ENCODE peak calls at places on chromosomes 5 and 9, in seven cellular contexts. One of them, this sample, is unnamed.
A peak's percentile ranks its signal among the peaks of the same experiment; 100 is the strongest.

GRCh38 chr5:51395666-51396356 is 12.6 kb downstream of the ISL1 start:
- DNase-seq in H1: no peak
- DNase-seq in K562: no peak
- DNase-seq in GM12878: no peak
- DNase-seq in SK-N-SH: no peak
- DNase-seq in HepG2: no peak
- DNase-seq in HCT116: no peak
- DNase-seq in this sample: no peak

GRCh38 chr5:52134013-52134650 is 653.6 kb upstream of the ITGA1 start:
- DNase-seq in SK-N-SH: peak; percentile 6
- DNase-seq in H1: no peak
- DNase-seq in HepG2: no peak
- DNase-seq in HCT116: no peak
- DNase-seq in K562: no peak
- DNase-seq in GM12878: no peak
- DNase-seq in this sample: peak; percentile 59

GRCh38 chr5:1488882-1489680 is 34.7 kb downstream of the LPCAT1 start:
- DNase-seq in K562: no peak
- DNase-seq in HepG2: no peak
- DNase-seq in GM12878: peak; percentile 77
- DNase-seq in SK-N-SH: no peak
- DNase-seq in HCT116: no peak
- DNase-seq in H1: no peak
- DNase-seq in this sample: no peak

GRCh38 chr9:127143920-127144465 is 21.6 kb upstream of the ANGPTL2 start:
- DNase-seq in K562: no peak
- DNase-seq in SK-N-SH: no peak
- DNase-seq in HCT116: no peak
- DNase-seq in HepG2: no peak
- DNase-seq in H1: no peak
- DNase-seq in GM12878: no peak
- DNase-seq in this sample: no peak

GRCh38 chr5:157280927-157281326 is 15.0 kb downstream of the CYFIP2 start:
- DNase-seq in H1: no peak
- DNase-seq in HepG2: no peak
- DNase-seq in HCT116: no peak
- DNase-seq in SK-N-SH: peak; percentile 34
- DNase-seq in GM12878: no peak
- DNase-seq in K562: no peak
- DNase-seq in this sample: peak; percentile 20

GRCh38 chr9:78958887-78959286 is 612.9 kb upstream of the TLE4 start:
- DNase-seq in GM12878: no peak
- DNase-seq in SK-N-SH: no peak
- DNase-seq in H1: no peak
- DNase-seq in HepG2: no peak
- DNase-seq in K562: no peak
- DNase-seq in HCT116: peak; percentile 10
- DNase-seq in this sample: no peak

GRCh38 chr5:172870261-172870806 is 36.3 kb downstream of the ERGIC1 start:
- DNase-seq in HCT116: no peak
- DNase-seq in K562: no peak
- DNase-seq in GM12878: no peak
- DNase-seq in SK-N-SH: no peak
- DNase-seq in HepG2: no peak
- DNase-seq in H1: no peak
- DNase-seq in this sample: peak; percentile 97

GRCh38 chr9:33473643-33474352 is at the start of gene NOL6:
- DNase-seq in H1: peak; percentile 96
- DNase-seq in HCT116: peak; percentile 99
- DNase-seq in SK-N-SH: peak; percentile 96
- DNase-seq in HepG2: peak; percentile 98
- DNase-seq in GM12878: peak; percentile 99
- DNase-seq in K562: peak; percentile 91
- DNase-seq in this sample: peak; percentile 100

GRCh38 chr9:100637787-100638186 is 59.9 kb downstream of the CAVIN4 start:
- DNase-seq in K562: no peak
- DNase-seq in SK-N-SH: no peak
- DNase-seq in HepG2: peak; percentile 58
- DNase-seq in GM12878: no peak
- DNase-seq in H1: peak; percentile 50
- DNase-seq in HCT116: no peak
- DNase-seq in this sample: no peak

GRCh38 chr5:179115845-179116524 is 55.8 kb downstream of the ZNF354C start:
- DNase-seq in H1: no peak
- DNase-seq in GM12878: no peak
- DNase-seq in SK-N-SH: no peak
- DNase-seq in HepG2: no peak
- DNase-seq in K562: no peak
- DNase-seq in HCT116: no peak
- DNase-seq in this sample: no peak

GRCh38 chr9:133094842-133095393 is 26.1 kb downstream of the RALGDS start:
- DNase-seq in H1: no peak
- DNase-seq in GM12878: no peak
- DNase-seq in HCT116: no peak
- DNase-seq in SK-N-SH: no peak
- DNase-seq in K562: no peak
- DNase-seq in HepG2: no peak
- DNase-seq in this sample: no peak

GRCh38 chr5:154513669-154514084 is 35.6 kb upstream of the HAND1 start:
- DNase-seq in K562: no peak
- DNase-seq in GM12878: peak; percentile 61
- DNase-seq in H1: no peak
- DNase-seq in HepG2: no peak
- DNase-seq in SK-N-SH: no peak
- DNase-seq in HCT116: no peak
- DNase-seq in this sample: no peak

GRCh38 chr5:130213607-130214006 is 309.3 kb downstream of the CHSY3 start:
- DNase-seq in K562: no peak
- DNase-seq in HCT116: no peak
- DNase-seq in SK-N-SH: no peak
- DNase-seq in HepG2: no peak
- DNase-seq in GM12878: no peak
- DNase-seq in H1: no peak
- DNase-seq in this sample: no peak

GRCh38 chr9:96686638-96687335 is 31.7 kb upstream of the PRXL2C start:
- DNase-seq in HepG2: no peak
- DNase-seq in HCT116: no peak
- DNase-seq in GM12878: no peak
- DNase-seq in H1: peak; percentile 78
- DNase-seq in SK-N-SH: peak; percentile 91
- DNase-seq in K562: no peak
- DNase-seq in this sample: peak; percentile 65

GRCh38 chr9:86321373-86321772 is 32.8 kb downstream of the TUT7 start:
- DNase-seq in K562: no peak
- DNase-seq in SK-N-SH: no peak
- DNase-seq in HepG2: no peak
- DNase-seq in HCT116: no peak
- DNase-seq in GM12878: no peak
- DNase-seq in H1: no peak
- DNase-seq in this sample: no peak

GRCh38 chr9:132099741-132100407 is 20.2 kb upstream of the MED27 start:
- DNase-seq in SK-N-SH: peak; percentile 47
- DNase-seq in K562: no peak
- DNase-seq in HCT116: no peak
- DNase-seq in HepG2: no peak
- DNase-seq in GM12878: no peak
- DNase-seq in H1: no peak
- DNase-seq in this sample: no peak

GRCh38 chr5:56455417-56455816 is 222.3 kb upstream of the ANKRD55 start:
- DNase-seq in H1: no peak
- DNase-seq in HCT116: no peak
- DNase-seq in GM12878: no peak
- DNase-seq in K562: no peak
- DNase-seq in HepG2: no peak
- DNase-seq in SK-N-SH: no peak
- DNase-seq in this sample: no peak

GRCh38 chr5:72427488-72428437 is 79.4 kb downstream of the ZNF366 start:
- DNase-seq in H1: no peak
- DNase-seq in SK-N-SH: no peak
- DNase-seq in HCT116: no peak
- DNase-seq in HepG2: no peak
- DNase-seq in GM12878: no peak
- DNase-seq in K562: no peak
- DNase-seq in this sample: peak; percentile 17

GRCh38 chr5:36710039-36710438 is 103.6 kb downstream of the SLC1A3 start:
- DNase-seq in GM12878: no peak
- DNase-seq in SK-N-SH: no peak
- DNase-seq in HCT116: no peak
- DNase-seq in K562: no peak
- DNase-seq in H1: no peak
- DNase-seq in HepG2: no peak
- DNase-seq in this sample: no peak

GRCh38 chr5:72634444-72634843 is 127.2 kb upstream of the ZNF366 start:
- DNase-seq in H1: no peak
- DNase-seq in SK-N-SH: no peak
- DNase-seq in K562: no peak
- DNase-seq in GM12878: no peak
- DNase-seq in HepG2: no peak
- DNase-seq in HCT116: no peak
- DNase-seq in this sample: peak; percentile 18

GRCh38 chr5:94901071-94901979 is 282.9 kb downstream of the SLF1 start:
- DNase-seq in GM12878: peak; percentile 23
- DNase-seq in HepG2: no peak
- DNase-seq in SK-N-SH: no peak
- DNase-seq in H1: no peak
- DNase-seq in K562: no peak
- DNase-seq in HCT116: no peak
- DNase-seq in this sample: peak; percentile 5

DNA sequence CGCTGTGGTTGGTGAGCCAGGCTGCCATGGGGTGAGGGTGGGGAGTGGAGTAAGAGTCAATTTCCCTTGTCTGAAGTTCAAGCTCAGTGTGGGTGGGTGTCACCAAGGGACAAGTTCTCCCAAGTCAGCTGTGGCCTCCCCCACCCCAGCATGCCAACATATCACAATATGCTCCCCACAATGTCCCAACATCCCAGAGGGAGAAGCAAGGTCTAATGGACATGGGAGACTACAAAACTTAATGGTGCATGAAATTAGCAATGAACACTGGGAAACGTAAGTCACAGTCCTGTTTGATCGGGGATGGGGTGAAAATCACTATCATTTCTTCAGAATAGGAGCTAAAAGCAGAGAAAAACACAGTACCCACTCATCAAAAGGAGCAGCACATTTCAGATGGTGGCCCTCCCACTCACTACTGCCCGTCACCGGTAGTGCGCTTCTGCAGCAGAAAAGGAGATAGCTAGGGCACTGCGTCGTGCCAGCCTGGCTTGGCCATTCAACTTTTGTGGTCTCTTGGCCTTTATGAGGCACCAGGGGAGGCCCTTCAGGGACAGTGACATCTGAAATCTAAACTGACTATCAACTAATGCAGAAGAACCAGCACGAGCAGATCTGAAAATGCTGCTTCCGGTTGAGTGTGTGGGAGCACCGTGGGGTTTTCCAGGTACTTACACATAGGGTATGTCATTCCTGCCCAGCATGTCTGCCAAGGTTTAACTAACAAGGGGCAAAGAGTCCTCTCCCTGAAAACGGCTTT is 20.5 kb upstream of the NDFIP1 start:
- DNase-seq in K562: no peak
- DNase-seq in SK-N-SH: no peak
- DNase-seq in HepG2: no peak
- DNase-seq in H1: no peak
- DNase-seq in GM12878: no peak
- DNase-seq in HCT116: no peak
- DNase-seq in this sample: no peak
- TF ChIP-seq MAX in K562: no peak
- TF ChIP-seq MAX in SK-N-SH: no peak
- TF ChIP-seq MAX in HepG2: no peak
- TF ChIP-seq MAX in H1: no peak
- TF ChIP-seq MAX in GM12878: no peak
- TF ChIP-seq MAX in HCT116: no peak
- TF ChIP-seq MAX in this sample: no peak

GRCh38 chr9:104863180-104863883 is 64.6 kb downstream of the ABCA1 start:
- DNase-seq in GM12878: peak; percentile 7
- DNase-seq in H1: no peak
- DNase-seq in HepG2: peak; percentile 59
- DNase-seq in K562: peak; percentile 42
- DNase-seq in SK-N-SH: peak; percentile 82
- DNase-seq in HCT116: peak; percentile 44
- DNase-seq in this sample: peak; percentile 78
- H3K4me2 ChIP-seq in GM12878: no peak overlapping the region
- H3K4me2 ChIP-seq in H1: peak overlapping the region; percentile 42
- H3K4me2 ChIP-seq in HepG2: no peak overlapping the region
- H3K4me2 ChIP-seq in K562: no peak overlapping the region
- H3K4me2 ChIP-seq in SK-N-SH: peak overlapping the region; percentile 19
- H3K4me2 ChIP-seq in HCT116: no peak overlapping the region
- H3K4me2 ChIP-seq in this sample: no peak overlapping the region

DNA sequence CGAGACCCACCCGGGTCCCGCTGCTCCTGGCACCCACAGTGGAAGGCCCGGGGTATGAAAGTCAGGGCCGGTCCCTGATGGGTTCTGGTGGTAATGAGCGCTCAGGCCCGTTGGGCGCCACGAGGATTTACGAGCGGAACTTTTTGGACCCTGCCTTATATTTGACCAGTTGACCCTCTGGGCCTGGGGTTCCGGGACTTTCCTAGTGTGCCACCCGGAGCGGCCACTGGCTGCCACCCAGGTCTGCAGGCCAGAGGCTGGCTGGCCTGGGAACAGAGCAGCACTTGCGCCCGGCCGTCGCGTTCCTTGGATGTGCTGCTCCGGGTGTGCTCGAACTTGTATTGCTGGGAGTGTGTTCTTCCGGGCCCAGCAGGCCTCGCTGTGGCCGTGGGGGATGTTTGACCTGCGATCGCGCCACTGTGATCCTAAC is 1.0 kb downstream of the F2RL1 start:
- DNase-seq in HCT116: no peak
- DNase-seq in H1: no peak
- DNase-seq in HepG2: no peak
- DNase-seq in GM12878: no peak
- DNase-seq in K562: no peak
- DNase-seq in SK-N-SH: no peak
- DNase-seq in this sample: no peak
- H3K9ac ChIP-seq in HCT116: peak overlapping the region; percentile 98
- H3K9ac ChIP-seq in H1: peak overlapping the region; percentile 74
- H3K9ac ChIP-seq in HepG2: peak overlapping the region; percentile 68
- H3K9ac ChIP-seq in GM12878: no peak overlapping the region
- H3K9ac ChIP-seq in K562: no peak overlapping the region
- H3K9ac ChIP-seq in SK-N-SH: peak overlapping the region; percentile 78
- H3K9ac ChIP-seq in this sample: peak overlapping the region; percentile 88

DNA sequence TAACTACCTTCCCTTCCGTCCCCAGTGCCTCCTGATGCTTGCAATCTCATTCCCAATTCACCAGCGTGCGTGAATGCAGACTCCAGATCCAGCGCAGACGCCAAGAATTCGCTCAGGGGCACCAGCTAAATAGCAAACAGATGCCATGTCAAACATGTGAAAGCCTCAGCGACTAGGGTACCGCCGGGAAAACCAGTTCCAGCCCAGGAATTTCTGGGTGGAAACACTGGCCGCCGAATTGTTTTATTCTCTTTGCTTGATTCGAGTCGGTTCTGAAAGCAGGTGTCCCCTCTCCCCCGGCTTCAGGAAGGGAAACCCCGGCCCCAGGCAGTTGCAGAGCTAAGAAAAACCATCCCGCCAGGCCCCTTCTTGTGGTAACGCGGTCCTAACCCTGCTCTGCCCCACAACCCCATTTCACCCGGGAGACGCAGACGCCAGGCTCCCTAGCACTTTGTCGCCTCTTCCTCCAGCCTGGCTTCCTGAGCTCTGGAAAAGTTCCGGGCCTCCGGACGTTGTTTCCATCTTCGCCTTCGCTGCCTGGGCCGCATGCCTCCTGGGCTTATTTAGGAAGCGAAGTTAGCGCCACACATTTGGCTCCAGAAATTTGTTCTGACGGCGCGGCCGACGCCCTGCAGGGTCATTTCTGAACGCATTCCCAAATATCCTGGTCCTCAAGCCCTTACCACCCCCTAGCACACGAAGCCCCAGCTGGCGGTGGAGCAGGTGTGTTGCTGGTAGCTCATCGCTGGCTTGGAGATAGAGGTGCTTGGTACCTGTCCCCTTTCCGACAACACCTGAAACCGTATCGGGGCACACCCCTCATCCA is 649 bp upstream of the LVRN start:
- DNase-seq in HepG2: no peak
- DNase-seq in HCT116: no peak
- DNase-seq in H1: no peak
- DNase-seq in SK-N-SH: peak; percentile 81
- DNase-seq in K562: no peak
- DNase-seq in GM12878: no peak
- DNase-seq in this sample: peak; percentile 19
- TF ChIP-seq MAX in HepG2: no peak
- TF ChIP-seq MAX in HCT116: no peak
- TF ChIP-seq MAX in H1: peak; percentile 57
- TF ChIP-seq MAX in SK-N-SH: peak; percentile 33
- TF ChIP-seq MAX in K562: no peak
- TF ChIP-seq MAX in GM12878: no peak
- TF ChIP-seq MAX in this sample: no peak

This sample was measured in endothelial cell of umbilical vein.